ENCODE peak calls at places on chromosome 12, in five cellular contexts. One of them, this sample, is unnamed.

GRCh38 chr12:12079291-12079690 is 8.6 kb downstream of the BCL2L14 start:
- DNase-seq in HFFc6: no peak
- DNase-seq in type B pancreatic cell: no peak
- DNase-seq in thoracic aorta: no peak
- DNase-seq in astrocyte of the cerebellum: no peak
- DNase-seq in this sample: no peak

GRCh38 chr12:108000111-108000510 is 129.0 kb upstream of the WSCD2 start:
- DNase-seq in HFFc6: no peak
- DNase-seq in thoracic aorta: no peak
- DNase-seq in type B pancreatic cell: no peak
- DNase-seq in astrocyte of the cerebellum: no peak
- DNase-seq in this sample: no peak

GRCh38 chr12:117522559-117522958 is 161.1 kb upstream of the NOS1 start:
- DNase-seq in type B pancreatic cell: no peak
- DNase-seq in HFFc6: no peak
- DNase-seq in astrocyte of the cerebellum: no peak
- DNase-seq in thoracic aorta: no peak
- DNase-seq in this sample: no peak

GRCh38 chr12:108495823-108496579 is 19.1 kb upstream of the FICD start:
- DNase-seq in HFFc6: no peak
- DNase-seq in type B pancreatic cell: no peak
- DNase-seq in astrocyte of the cerebellum: no peak
- DNase-seq in thoracic aorta: no peak
- DNase-seq in this sample: no peak

GRCh38 chr12:96108321-96108720 is 72.9 kb upstream of the LTA4H start:
- DNase-seq in astrocyte of the cerebellum: no peak
- DNase-seq in thoracic aorta: no peak
- DNase-seq in HFFc6: no peak
- DNase-seq in type B pancreatic cell: no peak
- DNase-seq in this sample: peak; percentile 72

GRCh38 chr12:106766393-106766826 is 8.1 kb upstream of the RIC8B start:
- DNase-seq in HFFc6: no peak
- DNase-seq in thoracic aorta: no peak
- DNase-seq in type B pancreatic cell: no peak
- DNase-seq in astrocyte of the cerebellum: no peak
- DNase-seq in this sample: no peak

GRCh38 chr12:75953312-75953906 is 78.2 kb downstream of the PHLDA1 start:
- DNase-seq in astrocyte of the cerebellum: peak; percentile 34
- DNase-seq in type B pancreatic cell: no peak
- DNase-seq in HFFc6: peak; percentile 67
- DNase-seq in thoracic aorta: no peak
- DNase-seq in this sample: no peak

GRCh38 chr12:110253176-110253575 is 27.9 kb upstream of the ATP2A2 start:
- DNase-seq in astrocyte of the cerebellum: no peak
- DNase-seq in type B pancreatic cell: no peak
- DNase-seq in HFFc6: no peak
- DNase-seq in thoracic aorta: no peak
- DNase-seq in this sample: peak; percentile 81

GRCh38 chr12:49461221-49461620 is 77.6 kb upstream of the KCNH3 start:
- DNase-seq in HFFc6: no peak
- DNase-seq in thoracic aorta: no peak
- DNase-seq in astrocyte of the cerebellum: no peak
- DNase-seq in type B pancreatic cell: no peak
- DNase-seq in this sample: no peak

GRCh38 chr12:123106640-123107359 is 44.1 kb downstream of the PITPNM2 start:
- DNase-seq in HFFc6: no peak
- DNase-seq in type B pancreatic cell: no peak
- DNase-seq in thoracic aorta: no peak
- DNase-seq in astrocyte of the cerebellum: no peak
- DNase-seq in this sample: peak; percentile 95

GRCh38 chr12:27864521-27864920 is 84.5 kb upstream of the MANSC4 start:
- DNase-seq in astrocyte of the cerebellum: no peak
- DNase-seq in HFFc6: peak; percentile 13
- DNase-seq in thoracic aorta: no peak
- DNase-seq in type B pancreatic cell: no peak
- DNase-seq in this sample: no peak

GRCh38 chr12:85866929-85867776 is 6.9 kb upstream of the NTS start:
- DNase-seq in astrocyte of the cerebellum: peak; percentile 67
- DNase-seq in HFFc6: peak; percentile 57
- DNase-seq in type B pancreatic cell: no peak
- DNase-seq in thoracic aorta: no peak
- DNase-seq in this sample: no peak

GRCh38 chr12:62933871-62934798 is 815 bp downstream of the PPM1H start:
- DNase-seq in thoracic aorta: no peak
- DNase-seq in HFFc6: peak; percentile 19
- DNase-seq in astrocyte of the cerebellum: no peak
- DNase-seq in type B pancreatic cell: peak; percentile 74
- DNase-seq in this sample: peak; percentile 47

GRCh38 chr12:14664434-14665023 is 31.9 kb downstream of the GUCY2C start:
- DNase-seq in thoracic aorta: no peak
- DNase-seq in type B pancreatic cell: no peak
- DNase-seq in astrocyte of the cerebellum: no peak
- DNase-seq in HFFc6: peak; percentile 43
- DNase-seq in this sample: no peak

GRCh38 chr12:132185698-132186097 is 41.4 kb downstream of the NOC4L start:
- DNase-seq in type B pancreatic cell: no peak
- DNase-seq in HFFc6: no peak
- DNase-seq in astrocyte of the cerebellum: no peak
- DNase-seq in thoracic aorta: no peak
- DNase-seq in this sample: no peak

GRCh38 chr12:25794580-25794979 is 163.9 kb upstream of the RASSF8 start:
- DNase-seq in type B pancreatic cell: no peak
- DNase-seq in astrocyte of the cerebellum: no peak
- DNase-seq in HFFc6: no peak
- DNase-seq in thoracic aorta: no peak
- DNase-seq in this sample: no peak

GRCh38 chr12:52651726-52652261 is at the start of gene KRT2:
- DNase-seq in thoracic aorta: no peak
- DNase-seq in HFFc6: no peak
- DNase-seq in type B pancreatic cell: no peak
- DNase-seq in astrocyte of the cerebellum: no peak
- DNase-seq in this sample: no peak

GRCh38 chr12:115096673-115097349 is 412.8 kb upstream of the TBX3 start:
- DNase-seq in thoracic aorta: no peak
- DNase-seq in HFFc6: peak; percentile 67
- DNase-seq in type B pancreatic cell: no peak
- DNase-seq in astrocyte of the cerebellum: no peak
- DNase-seq in this sample: no peak

GRCh38 chr12:113658030-113658655 is 186.5 kb upstream of the LHX5 start:
- DNase-seq in type B pancreatic cell: no peak
- DNase-seq in HFFc6: no peak
- DNase-seq in astrocyte of the cerebellum: no peak
- DNase-seq in thoracic aorta: no peak
- DNase-seq in this sample: no peak

GRCh38 chr12:89311703-89312293 is 40.5 kb downstream of the DUSP6 start:
- DNase-seq in HFFc6: no peak
- DNase-seq in thoracic aorta: no peak
- DNase-seq in type B pancreatic cell: no peak
- DNase-seq in astrocyte of the cerebellum: no peak
- DNase-seq in this sample: no peak

GRCh38 chr12:89306827-89307498 is 45.3 kb downstream of the DUSP6 start:
- DNase-seq in astrocyte of the cerebellum: no peak
- DNase-seq in type B pancreatic cell: no peak
- DNase-seq in thoracic aorta: no peak
- DNase-seq in HFFc6: no peak
- DNase-seq in this sample: no peak

GRCh38 chr12:89307665-89308253 is 44.5 kb downstream of the DUSP6 start:
- DNase-seq in thoracic aorta: no peak
- DNase-seq in type B pancreatic cell: no peak
- DNase-seq in HFFc6: no peak
- DNase-seq in astrocyte of the cerebellum: no peak
- DNase-seq in this sample: no peak

GRCh38 chr12:89309815-89310214 is 42.5 kb downstream of the DUSP6 start:
- DNase-seq in type B pancreatic cell: no peak
- DNase-seq in astrocyte of the cerebellum: no peak
- DNase-seq in thoracic aorta: no peak
- DNase-seq in HFFc6: no peak
- DNase-seq in this sample: no peak

DNA sequence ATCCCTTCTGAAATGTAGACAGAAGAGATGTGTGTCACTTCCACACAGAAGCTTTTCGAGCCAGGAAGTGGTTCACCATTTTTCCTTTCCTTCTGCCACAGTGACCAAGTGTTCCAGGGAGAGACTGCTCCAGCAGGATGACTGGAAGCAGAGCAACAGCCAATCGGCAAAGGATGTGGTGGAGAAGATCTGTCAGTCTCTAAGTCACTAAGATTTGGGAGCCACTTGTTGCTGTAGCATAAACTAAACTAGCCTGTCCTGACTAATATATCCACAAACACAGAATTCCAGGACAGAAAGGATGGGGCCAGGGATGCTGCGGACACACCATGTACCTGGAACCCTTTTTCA is 42.9 kb downstream of the DUSP6 start:
- DNase-seq in type B pancreatic cell: no peak
- DNase-seq in HFFc6: no peak
- DNase-seq in thoracic aorta: no peak
- DNase-seq in astrocyte of the cerebellum: no peak
- DNase-seq in this sample: no peak
- TF ChIP-seq CTCF in type B pancreatic cell: no peak
- TF ChIP-seq CTCF in HFFc6: no peak
- TF ChIP-seq CTCF in thoracic aorta: no peak
- TF ChIP-seq CTCF in astrocyte of the cerebellum: no peak
- TF ChIP-seq CTCF in this sample: no peak

GRCh38 chr12:56810918-56811317 is 47.8 kb downstream of the HSD17B6 start:
- DNase-seq in HFFc6: no peak
- DNase-seq in type B pancreatic cell: no peak
- DNase-seq in astrocyte of the cerebellum: no peak
- DNase-seq in thoracic aorta: no peak
- DNase-seq in this sample: no peak

GRCh38 chr12:56805282-56805855 is 42.2 kb downstream of the HSD17B6 start:
- DNase-seq in HFFc6: no peak
- DNase-seq in astrocyte of the cerebellum: no peak
- DNase-seq in type B pancreatic cell: no peak
- DNase-seq in thoracic aorta: no peak
- DNase-seq in this sample: no peak

GRCh38 chr12:56806303-56806702 is 43.2 kb downstream of the HSD17B6 start:
- DNase-seq in type B pancreatic cell: no peak
- DNase-seq in astrocyte of the cerebellum: no peak
- DNase-seq in thoracic aorta: no peak
- DNase-seq in HFFc6: no peak
- DNase-seq in this sample: no peak

GRCh38 chr12:56804684-56805083 is 41.6 kb downstream of the HSD17B6 start:
- DNase-seq in astrocyte of the cerebellum: no peak
- DNase-seq in type B pancreatic cell: no peak
- DNase-seq in HFFc6: no peak
- DNase-seq in thoracic aorta: no peak
- DNase-seq in this sample: no peak

DNA sequence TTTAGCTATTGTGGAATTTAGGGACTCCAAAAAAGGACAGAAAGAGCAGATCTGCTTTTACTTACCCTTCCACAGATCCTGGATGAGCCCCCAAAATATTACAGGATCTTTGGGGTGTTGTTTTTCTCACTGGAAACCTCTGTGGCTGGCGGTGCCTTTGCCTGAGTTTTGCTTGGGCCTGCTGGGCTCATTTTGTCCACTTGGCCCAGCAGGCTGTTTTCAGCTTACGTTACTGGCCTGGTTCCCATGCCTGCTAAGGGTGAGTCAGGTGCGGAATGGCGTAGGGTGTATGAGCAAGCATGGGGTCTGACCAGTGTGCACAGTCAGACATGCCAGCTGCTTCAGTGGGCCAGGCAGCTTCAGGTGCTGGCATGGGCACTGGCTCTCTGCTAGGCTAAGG is 45.8 kb downstream of the HSD17B6 start:
- DNase-seq in thoracic aorta: no peak
- DNase-seq in HFFc6: peak; percentile 18
- DNase-seq in type B pancreatic cell: no peak
- DNase-seq in astrocyte of the cerebellum: no peak
- DNase-seq in this sample: no peak
- TF ChIP-seq CTCF in thoracic aorta: no peak
- TF ChIP-seq CTCF in HFFc6: no peak
- TF ChIP-seq CTCF in type B pancreatic cell: no peak
- TF ChIP-seq CTCF in astrocyte of the cerebellum: no peak
- TF ChIP-seq CTCF in this sample: no peak

GRCh38 chr12:7016958-7017571 is 1.2 kb downstream of the LPCAT3 start:
- DNase-seq in type B pancreatic cell: no peak
- DNase-seq in astrocyte of the cerebellum: no peak
- DNase-seq in thoracic aorta: no peak
- DNase-seq in HFFc6: no peak
- DNase-seq in this sample: no peak

GRCh38 chr12:7018350-7019042 is at the start of gene LPCAT3:
- DNase-seq in HFFc6: peak; percentile 89
- DNase-seq in thoracic aorta: peak; percentile 88
- DNase-seq in type B pancreatic cell: peak; percentile 99
- DNase-seq in astrocyte of the cerebellum: peak; percentile 87
- DNase-seq in this sample: peak; percentile 93

GRCh38 chr12:7021956-7022355 is 3.7 kb upstream of the LPCAT3 start:
- DNase-seq in HFFc6: no peak
- DNase-seq in type B pancreatic cell: no peak
- DNase-seq in astrocyte of the cerebellum: no peak
- DNase-seq in thoracic aorta: no peak
- DNase-seq in this sample: no peak

GRCh38 chr12:7017870-7018349 is 366 bp downstream of the LPCAT3 start:
- DNase-seq in astrocyte of the cerebellum: no peak
- DNase-seq in HFFc6: no peak
- DNase-seq in type B pancreatic cell: no peak
- DNase-seq in thoracic aorta: no peak
- DNase-seq in this sample: peak; percentile 47

DNA sequence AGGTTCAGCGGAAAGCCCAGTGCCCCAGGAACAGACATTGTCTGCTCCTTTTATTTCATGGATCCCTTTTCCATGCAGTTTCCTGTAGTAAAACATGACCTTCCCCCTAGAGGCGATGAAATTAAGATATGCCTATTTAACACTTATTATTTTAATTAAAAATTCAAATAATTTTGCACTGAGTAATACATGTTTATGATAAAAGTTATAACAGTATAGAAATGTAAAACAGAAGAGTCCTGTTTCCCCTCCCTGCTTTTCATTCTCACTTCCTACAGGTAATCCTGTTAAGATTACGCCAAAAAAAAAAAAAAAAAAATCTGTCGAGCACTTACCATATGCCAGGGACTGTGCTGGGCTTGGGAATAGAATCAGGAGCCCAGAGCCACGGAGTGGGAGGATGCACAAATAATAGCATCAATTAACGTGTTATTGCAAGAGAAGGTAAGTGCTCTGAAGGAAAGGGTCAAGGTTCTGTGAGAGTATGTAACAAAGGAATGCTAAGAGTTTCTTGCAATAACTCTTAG is 830 bp upstream of the LPCAT3 start:
- DNase-seq in astrocyte of the cerebellum: no peak
- DNase-seq in type B pancreatic cell: no peak
- DNase-seq in HFFc6: no peak
- DNase-seq in thoracic aorta: no peak
- DNase-seq in this sample: no peak
- TF ChIP-seq CTCF in astrocyte of the cerebellum: no peak
- TF ChIP-seq CTCF in type B pancreatic cell: no peak
- TF ChIP-seq CTCF in HFFc6: peak; percentile 57
- TF ChIP-seq CTCF in thoracic aorta: no peak
- TF ChIP-seq CTCF in this sample: peak; percentile 29

DNA sequence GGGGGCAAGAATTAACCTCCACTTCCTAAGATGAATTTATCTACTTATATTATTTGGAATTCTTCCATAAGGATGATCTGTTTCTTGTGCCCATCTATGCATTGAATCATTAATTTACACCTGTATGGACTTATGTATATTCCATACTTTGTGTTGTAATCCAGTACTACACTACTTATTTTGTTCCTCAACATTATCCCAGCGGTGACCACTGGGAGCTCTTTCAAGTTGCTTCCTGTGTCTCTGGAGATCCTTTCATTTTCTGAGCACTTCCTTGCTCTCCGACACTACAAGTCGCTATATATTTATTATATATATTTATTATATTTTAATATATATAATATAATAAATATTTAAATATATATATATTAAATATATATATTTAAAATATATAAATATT is 54.9 kb upstream of the SCN8A start:
- DNase-seq in HFFc6: no peak
- DNase-seq in type B pancreatic cell: no peak
- DNase-seq in thoracic aorta: no peak
- DNase-seq in astrocyte of the cerebellum: no peak
- DNase-seq in this sample: no peak
- TF ChIP-seq CTCF in HFFc6: peak; percentile 30
- TF ChIP-seq CTCF in type B pancreatic cell: peak; percentile 67
- TF ChIP-seq CTCF in thoracic aorta: no peak
- TF ChIP-seq CTCF in astrocyte of the cerebellum: peak; percentile 20
- TF ChIP-seq CTCF in this sample: no peak